ENCODE peak calls at places on chromosomes 4 and X, in six cellular contexts. B is transverse colon, J is stomach, Q is H1, L is esophagus muscularis mucosa, P is suprapubic skin. Y is an unnamed sample. For H3K4me1, the result is how much of the 10 kb centered on the place peaks cover.

GRCh38 chr4:162865102-162865501 is 301.6 kb downstream of the NAF1 start:
- DNase-seq in J (no peak), P (no peak), L (no peak), B (no peak), Q (no peak), Y (no peak)

GRCh38 chr4:4647041-4647440 is 105.2 kb upstream of the STX18 start:
- DNase-seq in Q (no peak), P (no peak), B (no peak), L (no peak), J (no peak), Y (no peak)

GRCh38 chr4:136306361-136306760 is 1225.9 kb downstream of the PCDH18 start:
- DNase-seq in B (no peak), Q (no peak), L (no peak), J (no peak), P (no peak), Y (no peak)

GRCh38 chr4:86855572-86855971 is 6.4 kb upstream of the SLC10A6 start:
- DNase-seq in B (no peak), L (no peak), P (no peak), J (no peak), Q (no peak), Y (no peak)

GRCh38 chr4:155271557-155271956 is 63.1 kb downstream of the NPY2R start:
- DNase-seq in P (no peak), Q (no peak), L (no peak), B (no peak), J (no peak), Y (no peak)

GRCh38 chrX:115138040-115138439 is 51.2 kb upstream of the RBMXL3 start:
- DNase-seq in Q (no peak), B (no peak), P (no peak), L (no peak), J (no peak), Y (no peak)

GRCh38 chrX:101051153-101051548 is 760 bp downstream of the TRMT2B start:
- DNase-seq in B (no peak), P (no peak), J (no peak), L (no peak), Q (peak), Y (peak)

GRCh38 chrX:51641421-51642021 is 22.8 kb upstream of the CENPVL3 start:
- DNase-seq in J (no peak), Q (no peak), B (no peak), P (no peak), L (no peak), Y (no peak)

GRCh38 chrX:38646129-38646528 is 84.8 kb downstream of the TSPAN7 start:
- DNase-seq in P (no peak), B (no peak), J (no peak), Q (no peak), L (no peak), Y (no peak)

GRCh38 chrX:38651625-38652601 is 90.6 kb downstream of the TSPAN7 start:
- DNase-seq in Q (no peak), B (no peak), P (no peak), L (no peak), J (no peak), Y (no peak)

GRCh38 chrX:38652934-38653442 is 91.6 kb downstream of the TSPAN7 start:
- DNase-seq in B (no peak), P (no peak), L (no peak), Q (no peak), J (no peak), Y (no peak)

GRCh38 chrX:38649227-38649626 is 87.9 kb downstream of the TSPAN7 start:
- DNase-seq in L (no peak), B (no peak), Q (no peak), P (no peak), J (no peak), Y (no peak)

DNA sequence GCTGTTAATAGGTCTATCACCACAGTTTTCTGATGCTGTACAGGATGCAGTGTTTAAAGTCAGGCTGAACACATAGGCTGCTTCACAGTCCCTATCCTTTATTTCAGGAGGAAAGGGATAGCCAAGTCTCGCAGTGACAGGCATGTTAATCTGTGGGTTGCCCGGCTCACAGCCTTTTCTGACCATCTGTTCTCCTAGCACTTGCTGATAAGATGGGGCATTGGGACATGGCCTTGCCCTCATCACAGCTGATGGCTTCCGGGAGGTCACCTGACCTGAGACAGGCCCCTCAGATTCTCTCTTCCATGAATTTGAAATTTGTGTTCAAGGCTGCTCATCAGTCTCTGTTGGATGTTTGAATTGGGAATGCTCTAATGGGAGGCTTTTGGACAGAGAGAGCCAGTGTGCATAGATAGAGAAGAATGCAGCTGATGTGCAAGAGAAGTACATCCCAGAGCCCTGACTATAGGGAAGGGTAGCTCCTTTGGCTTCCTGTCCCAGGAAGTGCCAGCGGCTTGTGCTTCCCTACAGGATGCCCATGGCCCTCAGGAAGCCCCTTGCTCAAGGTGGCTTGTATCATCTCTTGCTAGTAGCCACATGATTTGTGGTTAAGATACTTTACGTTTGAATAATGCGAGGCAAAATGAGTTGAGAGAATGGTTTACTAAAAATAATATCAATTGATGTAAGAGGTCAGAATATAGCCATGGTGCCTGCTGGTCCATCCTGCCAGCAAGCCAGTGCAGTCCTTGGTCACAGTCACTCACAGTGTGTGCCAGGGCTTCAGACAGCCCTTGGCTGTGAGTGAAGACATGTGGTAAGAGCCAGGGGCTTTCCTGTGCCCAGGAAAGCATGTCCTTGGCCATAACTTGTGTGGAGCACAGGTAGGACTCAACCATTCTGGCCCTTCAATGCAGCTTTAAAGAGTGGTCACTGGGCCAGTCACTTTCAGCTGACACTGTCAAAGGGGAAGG is 88.6 kb downstream of the TSPAN7 start:
- DNase-seq in J (no peak), P (no peak), L (no peak), B (no peak), Q (no peak), Y (no peak)
- TF ChIP-seq EP300 in J (no peak), P (no peak), L (no peak), B (no peak), Q (no peak), Y (no peak)

GRCh38 chr4:124583797-124584196 is 128.7 kb downstream of the ANKRD50 start:
- DNase-seq in P (no peak), Q (no peak), J (no peak), B (no peak), L (no peak), Y (no peak)
- H3K4me1 ChIP-seq in P (under half), Q (under half), J (under half), B (under half), L (under half), Y (under half)

DNA sequence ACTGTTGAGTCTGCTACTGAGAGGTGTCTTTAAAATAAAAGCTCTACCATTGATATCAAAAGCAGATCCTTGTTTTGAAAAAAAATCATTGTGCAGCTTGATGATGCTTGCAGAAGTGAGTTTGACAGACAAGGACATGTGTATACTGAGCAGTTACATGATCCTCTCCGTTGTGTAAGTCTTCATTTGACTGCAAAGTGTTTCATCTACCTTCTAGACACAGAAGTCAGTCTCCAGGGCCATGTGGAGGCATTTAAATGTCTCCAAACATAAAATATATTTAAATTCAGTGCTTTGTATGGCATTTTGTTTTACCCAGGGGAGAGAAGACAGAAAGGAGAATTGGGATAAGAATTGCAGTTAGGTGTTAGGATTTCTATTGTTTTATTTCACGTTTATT is 107.8 kb upstream of the MYOZ2 start:
- DNase-seq in L (no peak), P (no peak), J (no peak), Q (no peak), B (no peak), Y (no peak)
- TF ChIP-seq POLR2AphosphoS5 in L (peak), P (no peak), J (peak), Q (no peak), B (no peak), Y (peak)

GRCh38 chr4:112807083-112807482 is 170.1 kb downstream of the LARP7 start:
- DNase-seq in B (no peak), L (no peak), P (no peak), J (no peak), Q (no peak), Y (no peak)
- TF ChIP-seq EP300 in B (no peak), L (no peak), P (no peak), J (no peak), Q (no peak), Y (no peak)

DNA sequence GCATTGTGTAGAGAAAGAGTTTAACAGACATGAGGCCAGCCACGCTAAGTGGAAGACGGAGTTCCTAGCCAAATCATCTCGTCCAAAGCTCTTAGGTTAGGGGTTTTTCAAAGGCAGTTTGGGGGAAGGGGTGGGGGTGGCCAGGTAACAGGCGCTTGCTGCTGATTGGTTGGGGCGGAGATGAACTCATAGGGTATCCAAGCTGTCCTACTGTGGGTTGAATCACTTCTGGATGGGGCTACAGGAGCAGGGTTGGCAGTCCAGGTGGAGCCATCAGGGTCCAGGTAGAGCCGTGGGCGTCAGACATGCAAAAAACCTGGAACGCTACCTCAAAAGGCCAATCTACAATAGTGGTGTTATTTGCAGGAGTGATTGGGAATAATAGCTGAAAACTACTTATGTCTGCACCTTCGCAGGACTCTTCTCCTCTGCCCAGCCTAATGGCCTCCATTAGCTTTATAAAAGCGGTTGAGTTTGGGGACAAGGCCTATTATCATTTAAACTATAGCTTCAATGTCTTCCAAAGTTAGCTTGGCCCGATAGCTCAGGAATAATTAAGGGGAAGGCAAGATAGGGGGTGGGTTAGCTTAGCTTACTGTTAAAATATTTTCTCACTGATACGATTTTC is 579.6 kb downstream of the NLGN4X start:
- DNase-seq in Q (peak), J (no peak), L (no peak), P (no peak), B (no peak), Y (no peak)
- H3K4me1 ChIP-seq in Q (under half), J (under half), L (under half), P (under half), B (under half), Y (under half)

GRCh38 chr4:41365726-41366125 is 109.0 kb downstream of the UCHL1 start:
- DNase-seq in B (no peak), P (no peak), L (no peak), Q (no peak), J (no peak), Y (no peak)

GRCh38 chr4:41361831-41362646 is 105.3 kb downstream of the UCHL1 start:
- DNase-seq in B (no peak), J (no peak), Q (no peak), L (no peak), P (no peak), Y (no peak)

GRCh38 chr4:41362647-41363383 is 106.1 kb downstream of the UCHL1 start:
- DNase-seq in P (no peak), Q (peak), L (no peak), B (no peak), J (no peak), Y (no peak)

GRCh38 chr4:41364871-41365270 is 108.1 kb downstream of the UCHL1 start:
- DNase-seq in J (no peak), B (no peak), Q (no peak), P (no peak), L (no peak), Y (no peak)

DNA sequence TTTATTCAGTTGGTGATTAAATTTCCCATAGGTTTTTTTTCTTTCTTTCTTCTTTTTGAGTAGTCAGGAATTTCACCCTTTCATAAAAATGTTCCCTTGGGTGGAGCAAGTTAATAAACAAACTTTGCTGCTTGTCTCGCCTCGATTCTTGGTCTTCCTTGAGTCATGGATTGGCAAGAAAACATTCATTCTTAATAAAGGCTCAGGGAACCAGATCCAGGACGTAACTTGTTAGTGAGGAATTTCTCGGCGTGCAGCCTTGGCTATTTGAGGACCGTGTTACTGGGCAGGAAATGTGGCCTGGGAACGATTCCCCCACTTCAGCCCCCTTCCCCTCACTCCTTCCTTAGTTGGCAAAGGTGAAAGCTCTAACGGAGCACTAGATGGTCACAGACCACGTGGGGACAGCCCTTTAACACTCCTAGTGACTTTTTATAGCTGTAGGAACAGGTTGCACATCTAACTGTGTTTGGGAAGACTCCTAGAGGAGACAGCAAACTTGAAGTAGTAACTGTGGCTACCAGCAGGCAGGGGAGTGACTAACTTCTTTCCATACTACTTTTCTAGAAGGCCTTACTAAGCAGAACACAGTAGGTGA is 106.8 kb downstream of the UCHL1 start:
- DNase-seq in P (no peak), J (no peak), L (no peak), B (no peak), Q (no peak), Y (no peak)
- TF ChIP-seq POLR2AphosphoS5 in P (no peak), J (peak), L (peak), B (no peak), Q (no peak), Y (no peak)

Y was measured in sigmoid colon.